ENCODE peak calls at places on chromosomes 7 and 10, in ten cellular contexts. U, G, J, F, R, K, W, Q, C and M are unnamed samples.

GRCh38 chr10:124217906-124218769 is 124.7 kb upstream of the CHST15 start:
- DNase-seq in W (no peak), K (no peak), J (no peak), R (no peak), U (no peak), C (no peak), G (no peak), F (peak), Q (no peak), M (no peak)

GRCh38 chr10:31757831-31758230 is 170.8 kb downstream of the ARHGAP12 start:
- DNase-seq in C (no peak), W (no peak), K (no peak), Q (no peak), U (no peak), G (no peak), J (no peak), F (no peak), R (no peak), M (no peak)

GRCh38 chr10:17059197-17059688 is 70.4 kb downstream of the CUBN start:
- DNase-seq in U (no peak), W (no peak), F (no peak), J (no peak), K (no peak), G (no peak), R (no peak), C (peak), Q (peak), M (no peak)

GRCh38 chr10:785539-786214 is 96.2 kb upstream of the DIP2C start:
- DNase-seq in U (peak), F (no peak), W (no peak), R (peak), Q (no peak), C (no peak), G (no peak), K (no peak), J (no peak), M (no peak)

GRCh38 chr7:77542399-77542798 is 5.3 kb downstream of the PTPN12 start:
- DNase-seq in R (no peak), K (no peak), C (no peak), U (no peak), W (no peak), J (no peak), Q (peak), G (no peak), F (no peak), M (no peak)

GRCh38 chr10:100448977-100449376 is 13.8 kb upstream of the WNT8B start:
- DNase-seq in W (no peak), C (no peak), K (no peak), U (no peak), Q (no peak), R (no peak), G (no peak), F (no peak), J (no peak), M (no peak)

GRCh38 chr10:67837519-67838314 is at the start of gene DNAJC12:
- DNase-seq in U (no peak), W (no peak), F (no peak), Q (peak), J (peak), G (peak), C (peak), R (no peak), K (no peak), M (no peak)

GRCh38 chr10:119104653-119105024 is 726 bp downstream of the DENND10 start:
- DNase-seq in R (peak), W (peak), G (no peak), Q (peak), U (peak), C (no peak), J (peak), F (peak), K (no peak), M (peak)

GRCh38 chr7:101386558-101387199 is 24.0 kb downstream of the COL26A1 start:
- DNase-seq in J (no peak), U (no peak), G (no peak), W (no peak), C (peak), Q (no peak), K (no peak), F (no peak), R (no peak), M (no peak)

GRCh38 chr7:4168556-4168955 is 513.5 kb upstream of the FOXK1 start:
- DNase-seq in R (no peak), J (no peak), W (no peak), G (no peak), K (no peak), C (no peak), Q (no peak), U (no peak), F (no peak), M (no peak)

GRCh38 chr7:131879424-131879823 is 323.0 kb upstream of the PODXL start:
- DNase-seq in U (no peak), F (no peak), C (no peak), R (no peak), W (no peak), J (no peak), K (no peak), G (no peak), Q (no peak), M (no peak)

GRCh38 chr7:159062596-159062995 is 82.1 kb downstream of the VIPR2 start:
- DNase-seq in Q (no peak), W (no peak), G (no peak), U (no peak), R (no peak), J (no peak), C (no peak), F (no peak), K (no peak), M (no peak)

GRCh38 chr7:101915000-101915399 is 97.6 kb downstream of the CUX1 start:
- DNase-seq in J (no peak), R (no peak), K (no peak), W (peak), Q (no peak), C (no peak), G (no peak), F (no peak), U (no peak), M (peak)

GRCh38 chr7:143936087-143937009 is 1.3 kb downstream of the OR2F2 start:
- DNase-seq in J (no peak), F (no peak), K (no peak), R (no peak), W (no peak), Q (peak), C (peak), G (no peak), U (no peak), M (no peak)

GRCh38 chr7:114851406-114852025 is 70.4 kb upstream of the MDFIC start:
- DNase-seq in F (no peak), U (no peak), R (no peak), W (no peak), C (no peak), J (no peak), K (no peak), G (no peak), Q (no peak), M (no peak)

GRCh38 chr7:31493714-31494181 is 20.1 kb upstream of the ITPRID1 start:
- DNase-seq in F (no peak), W (no peak), G (no peak), J (no peak), Q (no peak), K (no peak), U (no peak), C (no peak), R (peak), M (no peak)

GRCh38 chr10:29386347-29386999 is 97.6 kb downstream of the LYZL1 start:
- DNase-seq in R (no peak), K (no peak), U (no peak), W (no peak), C (peak), Q (peak), G (peak), J (peak), F (no peak), M (no peak)

GRCh38 chr7:77703220-77703472 is 6.9 kb downstream of the RSBN1L start:
- DNase-seq in W (no peak), U (no peak), Q (no peak), J (no peak), K (no peak), R (no peak), F (no peak), C (no peak), G (no peak), M (no peak)

GRCh38 chr10:50577681-50578350 is 45.9 kb downstream of the SGMS1 start:
- DNase-seq in R (peak), G (peak), J (no peak), F (no peak), K (no peak), Q (peak), U (no peak), W (peak), C (peak), M (peak)

GRCh38 chr10:15313844-15314243 is 57.2 kb downstream of the FAM171A1 start:
- DNase-seq in F (no peak), W (no peak), G (no peak), K (no peak), J (no peak), C (no peak), Q (peak), U (no peak), R (no peak), M (peak)

GRCh38 chr10:35517431-35518181 is 87.5 kb upstream of the GJD4 start:
- DNase-seq in J (no peak), R (no peak), Q (peak), U (no peak), F (no peak), W (no peak), K (no peak), C (peak), G (no peak), M (no peak)

GRCh38 chr7:158684329-158684728 is 20.3 kb downstream of the NCAPG2 start:
- DNase-seq in U (no peak), Q (peak), R (no peak), W (no peak), J (no peak), C (peak), K (no peak), G (no peak), F (no peak), M (no peak)

GRCh38 chr10:72038458-72039001 is 49.8 kb downstream of the SPOCK2 start:
- DNase-seq in C (peak), Q (peak), R (no peak), U (no peak), W (no peak), J (no peak), G (no peak), F (no peak), K (no peak), M (no peak)

GRCh38 chr10:97464226-97464625 is 18.3 kb downstream of the ZDHHC16 start:
- DNase-seq in Q (no peak), F (no peak), C (no peak), G (no peak), K (no peak), W (no peak), J (no peak), R (no peak), U (no peak), M (no peak)

GRCh38 chr7:78563186-78563585 is 764.6 kb downstream of the PHTF2 start:
- DNase-seq in R (no peak), C (no peak), Q (no peak), U (no peak), W (no peak), F (no peak), G (peak), J (no peak), K (no peak), M (no peak)

GRCh38 chr7:108290344-108291134 is 160.4 kb upstream of the LAMB4 start:
- DNase-seq in Q (no peak), J (no peak), U (no peak), R (no peak), C (no peak), F (no peak), W (no peak), K (no peak), G (peak), M (no peak)

GRCh38 chr7:93147358-93147757 is 827 bp downstream of the SAMD9L start:
- DNase-seq in C (peak), Q (peak), F (no peak), R (peak), J (peak), G (peak), W (peak), K (peak), U (peak), M (peak)

GRCh38 chr10:33776419-33776818 is 442.0 kb upstream of the NRP1 start:
- DNase-seq in Q (no peak), J (no peak), U (no peak), G (no peak), C (no peak), F (no peak), K (no peak), R (no peak), W (no peak), M (no peak)

GRCh38 chr10:106515206-106515790 is 649.2 kb downstream of the SORCS1 start:
- DNase-seq in W (no peak), G (no peak), C (no peak), R (no peak), F (no peak), U (no peak), K (no peak), J (no peak), Q (no peak), M (no peak)

GRCh38 chr10:45404770-45405120 is 30.7 kb downstream of the ALOX5 start:
- DNase-seq in W (no peak), J (no peak), Q (no peak), U (no peak), F (no peak), G (no peak), R (no peak), K (no peak), C (no peak), M (no peak)

GRCh38 chr7:1087952-1088920 is at the start of gene GPER1:
- DNase-seq in W (peak), G (peak), F (peak), R (peak), U (no peak), C (peak), K (no peak), J (no peak), Q (peak), M (peak)

GRCh38 chr10:30538086-30538485 is 91.5 kb downstream of the LYZL2 start:
- DNase-seq in U (no peak), J (no peak), Q (peak), G (no peak), F (no peak), C (no peak), W (no peak), K (no peak), R (no peak), M (no peak)

GRCh38 chr10:118912961-118913360 is 116.6 kb upstream of the NANOS1 start:
- DNase-seq in U (no peak), J (no peak), G (no peak), F (no peak), R (no peak), W (no peak), Q (peak), C (no peak), K (no peak), M (no peak)

GRCh38 chr7:75732764-75733630 is 5.7 kb downstream of the HIP1 start:
- DNase-seq in J (no peak), R (no peak), Q (peak), U (no peak), K (no peak), G (no peak), F (no peak), C (peak), W (no peak), M (no peak)

GRCh38 chr7:85681241-85681640 is 494.4 kb upstream of the SEMA3D start:
- DNase-seq in C (no peak), G (no peak), Q (no peak), K (no peak), W (no peak), F (no peak), U (no peak), J (no peak), R (no peak), M (no peak)

GRCh38 chr7:100271716-100272537 is 35.6 kb upstream of the SPDYE3 start:
- DNase-seq in J (peak), G (peak), Q (peak), W (peak), C (peak), F (peak), R (peak), U (peak), K (peak), M (peak)

GRCh38 chr7:88344271-88344670 is 37.6 kb upstream of the STEAP4 start:
- DNase-seq in G (no peak), K (no peak), J (no peak), F (no peak), Q (no peak), U (no peak), C (no peak), R (no peak), W (no peak), M (no peak)

GRCh38 chr10:88186335-88186734 is 322.9 kb downstream of the PTEN start:
- DNase-seq in F (no peak), C (peak), G (no peak), R (no peak), Q (peak), W (no peak), J (no peak), U (no peak), K (no peak), M (no peak)

GRCh38 chr7:156545989-156546388 is 94.6 kb upstream of the RNF32 start:
- DNase-seq in R (no peak), G (peak), W (no peak), U (no peak), F (no peak), C (no peak), J (no peak), K (no peak), Q (no peak), M (no peak)